ENCODE peak calls at places on chromosome 22, in eight cellular contexts. U is RWPE1; A is A549; N is body of pancreas; Q is amniotic epithelial cell; G is ACHN; O is stimulated activated CD4-positive, alpha-beta T cell treated with anti-CD3 and anti-CD28 coated beads, Interleukin-1b, Interleukin-23, amount 100 ng/mL, for 48 hours; E is lung microvascular endothelial cell. K is an unnamed sample.

GRCh38 chr22:31344369-31345330 is 1.5 kb downstream of the PATZ1 start:
- DNase-seq in U (no peak), A (no peak), N (peak; percentile 67), Q (no peak), G (no peak), O (peak; percentile 24), E (peak; percentile 66), K (no peak)

GRCh38 chr22:47539374-47539773 is 776.9 kb downstream of the TBC1D22A start:
- DNase-seq in U (no peak), A (no peak), N (no peak), Q (no peak), G (no peak), O (no peak), E (no peak), K (no peak)

GRCh38 chr22:46612904-46613605 is 7.1 kb upstream of the GRAMD4 start:
- DNase-seq in U (no peak), A (no peak), N (no peak), Q (no peak), G (no peak), O (peak; percentile 46), E (peak; percentile 28), K (no peak)

GRCh38 chr22:22394589-22394988 is 114.0 kb downstream of the ZNF280B start:
- DNase-seq in U (no peak), A (no peak), N (no peak), Q (no peak), G (no peak), O (no peak), E (no peak), K (no peak)

GRCh38 chr22:32413715-32414114 is 1.7 kb upstream of the RTCB start:
- DNase-seq in U (peak; percentile 8), A (peak; percentile 10), N (no peak), Q (peak; percentile 26), G (peak; percentile 29), O (no peak), E (peak; percentile 59), K (peak; percentile 40)

GRCh38 chr22:27317961-27318360 is 483.6 kb downstream of the MN1 start:
- DNase-seq in U (no peak), A (no peak), N (no peak), Q (no peak), G (peak; percentile 85), O (no peak), E (no peak), K (no peak)

GRCh38 chr22:50674606-50675552 is 2.3 kb downstream of the SHANK3 start:
- DNase-seq in U (peak; percentile 54), A (no peak), N (peak; percentile 64), Q (peak; percentile 5), G (peak; percentile 19), O (no peak), E (peak; percentile 51), K (peak; percentile 74)

GRCh38 chr22:36964110-36964509 is 50.7 kb downstream of the CSF2RB start:
- DNase-seq in U (no peak), A (no peak), N (no peak), Q (no peak), G (no peak), O (no peak), E (no peak), K (no peak)

GRCh38 chr22:41181349-41182241 is 23.5 kb upstream of the L3MBTL2 start:
- DNase-seq in U (peak; percentile 48), A (no peak), N (no peak), Q (peak; percentile 74), G (peak; percentile 52), O (no peak), E (peak; percentile 46), K (peak; percentile 67)

GRCh38 chr22:24434472-24435322 is 7.3 kb downstream of the ADORA2A start:
- DNase-seq in U (no peak), A (no peak), N (no peak), Q (peak; percentile 19), G (no peak), O (peak; percentile 85), E (peak; percentile 90), K (no peak)

GRCh38 chr22:37922177-37922576 is 16.1 kb downstream of the MICALL1 start:
- DNase-seq in U (no peak), A (no peak), N (no peak), Q (no peak), G (no peak), O (no peak), E (no peak), K (no peak)

GRCh38 chr22:23306438-23306921 is 126.2 kb downstream of the BCR start:
- DNase-seq in U (no peak), A (no peak), N (no peak), Q (peak; percentile 92), G (no peak), O (no peak), E (peak; percentile 84), K (peak; percentile 42)

GRCh38 chr22:19451570-19451969 is 4.1 kb upstream of the C22orf39 start:
- DNase-seq in U (no peak), A (no peak), N (no peak), Q (no peak), G (no peak), O (no peak), E (no peak), K (no peak)

GRCh38 chr22:46340676-46341075 is 5.2 kb downstream of the TRMU start:
- DNase-seq in U (no peak), A (no peak), N (no peak), Q (no peak), G (no peak), O (no peak), E (no peak), K (no peak)

GRCh38 chr22:29830585-29830984 is 7.5 kb downstream of the ASCC2 start:
- DNase-seq in U (no peak), A (no peak), N (no peak), Q (peak; percentile 57), G (peak; percentile 33), O (no peak), E (no peak), K (no peak)

GRCh38 chr22:29302402-29302680 is 4.1 kb upstream of the GAS2L1 start:
- DNase-seq in U (no peak), A (no peak), N (no peak), Q (no peak), G (no peak), O (no peak), E (no peak), K (no peak)

GRCh38 chr22:48396785-48397530 is 1430.7 kb downstream of the BRD1 start:
- DNase-seq in U (no peak), A (no peak), N (no peak), Q (no peak), G (no peak), O (no peak), E (no peak), K (no peak)

GRCh38 chr22:18954333-18954732 is 18.2 kb upstream of the PRODH start:
- DNase-seq in U (peak; percentile 36), A (peak; percentile 22), N (peak; percentile 78), Q (peak; percentile 17), G (peak; percentile 49), O (peak; percentile 49), E (peak; percentile 69), K (peak; percentile 12)

GRCh38 chr22:37545703-37546435 is 14.4 kb upstream of the CDC42EP1 start:
- DNase-seq in U (peak; percentile 91), A (peak; percentile 79), N (peak; percentile 91), Q (peak; percentile 99), G (peak; percentile 89), O (no peak), E (peak; percentile 43), K (peak; percentile 65)

GRCh38 chr22:17924735-17925727 is 99.3 kb downstream of the MICAL3 start:
- DNase-seq in U (no peak), A (no peak), N (no peak), Q (peak; percentile 38), G (peak; percentile 53), O (no peak), E (peak; percentile 95), K (no peak)

GRCh38 chr22:19062139-19062789 is 59.9 kb downstream of the DGCR2 start:
- DNase-seq in U (no peak), A (no peak), N (peak; percentile 77), Q (no peak), G (no peak), O (no peak), E (no peak), K (no peak)

GRCh38 chr22:36332623-36333331 is 55.0 kb downstream of the MYH9 start:
- DNase-seq in U (peak; percentile 82), A (no peak), N (peak; percentile 73), Q (peak; percentile 97), G (peak; percentile 52), O (peak; percentile 82), E (peak; percentile 59), K (peak; percentile 96)

GRCh38 chr22:42770941-42771647 is 50.4 kb upstream of the A4GALT start:
- DNase-seq in U (no peak), A (no peak), N (no peak), Q (no peak), G (no peak), O (no peak), E (no peak), K (no peak)

GRCh38 chr22:39087881-39088687 is 9.0 kb upstream of the APOBEC3H start:
- DNase-seq in U (no peak), A (no peak), N (no peak), Q (no peak), G (no peak), O (no peak), E (peak; percentile 6), K (no peak)

GRCh38 chr22:43174941-43175531 is 11.9 kb downstream of the TTLL12 start:
- DNase-seq in U (no peak), A (no peak), N (no peak), Q (no peak), G (no peak), O (no peak), E (no peak), K (no peak)

GRCh38 chr22:45645150-45645525 is 26.5 kb upstream of the ATXN10 start:
- DNase-seq in U (no peak), A (no peak), N (no peak), Q (no peak), G (no peak), O (no peak), E (no peak), K (no peak)

GRCh38 chr22:23256986-23257888 is 76.9 kb downstream of the BCR start:
- DNase-seq in U (peak; percentile 31), A (no peak), N (peak; percentile 30), Q (no peak), G (no peak), O (no peak), E (peak; percentile 57), K (peak; percentile 31)

GRCh38 chr22:40498454-40499186 is 128.2 kb downstream of the SGSM3 start:
- DNase-seq in U (peak; percentile 79), A (peak; percentile 80), N (no peak), Q (peak; percentile 94), G (peak; percentile 93), O (no peak), E (no peak), K (peak; percentile 100)

GRCh38 chr22:48753752-48754517 is 1073.7 kb downstream of the BRD1 start:
- DNase-seq in U (no peak), A (no peak), N (no peak), Q (no peak), G (no peak), O (no peak), E (no peak), K (no peak)

GRCh38 chr22:30885001-30885366 is 83.6 kb downstream of the MORC2 start:
- DNase-seq in U (no peak), A (no peak), N (no peak), Q (no peak), G (no peak), O (no peak), E (no peak), K (no peak)

GRCh38 chr22:26968873-26969272 is 311.5 kb downstream of the MIAT start:
- DNase-seq in U (no peak), A (no peak), N (no peak), Q (no peak), G (no peak), O (no peak), E (no peak), K (no peak)

GRCh38 chr22:20798974-20799373 is 25.1 kb downstream of the SERPIND1 start:
- DNase-seq in U (no peak), A (no peak), N (no peak), Q (no peak), G (no peak), O (no peak), E (no peak), K (no peak)

GRCh38 chr22:22903355-22903777 is 15.8 kb downstream of the IGLL5 start:
- DNase-seq in U (no peak), A (no peak), N (no peak), Q (peak; percentile 4), G (no peak), O (no peak), E (no peak), K (no peak)